ENCODE peak calls at places on chromosome 6, in seven cellular contexts. One of them, this sample, is unnamed.

GRCh38 chr6:116328528-116328903 is 42.2 kb upstream of the DSE start:
- DNase-seq in left ventricle myocardium inferior: no peak
- DNase-seq in GM13976: no peak
- DNase-seq in heart left ventricle: no peak
- DNase-seq in CD8-positive, alpha-beta memory T cell: no peak
- DNase-seq in Daoy: no peak
- DNase-seq in Peyer's patch: no peak
- DNase-seq in this sample: no peak

GRCh38 chr6:17280552-17281090 is 540 bp upstream of the RBM24 start:
- DNase-seq in left ventricle myocardium inferior: peak; percentile 75
- DNase-seq in GM13976: peak; percentile 15
- DNase-seq in heart left ventricle: peak; percentile 74
- DNase-seq in CD8-positive, alpha-beta memory T cell: no peak
- DNase-seq in Daoy: no peak
- DNase-seq in Peyer's patch: peak; percentile 47
- DNase-seq in this sample: peak; percentile 44

GRCh38 chr6:148528292-148528691 is 185.7 kb downstream of the SASH1 start:
- DNase-seq in left ventricle myocardium inferior: no peak
- DNase-seq in GM13976: no peak
- DNase-seq in heart left ventricle: no peak
- DNase-seq in CD8-positive, alpha-beta memory T cell: no peak
- DNase-seq in Daoy: no peak
- DNase-seq in Peyer's patch: no peak
- DNase-seq in this sample: peak; percentile 41

GRCh38 chr6:28563420-28564095 is 37.9 kb downstream of the GPX5 start:
- DNase-seq in left ventricle myocardium inferior: no peak
- DNase-seq in GM13976: no peak
- DNase-seq in heart left ventricle: no peak
- DNase-seq in CD8-positive, alpha-beta memory T cell: no peak
- DNase-seq in Daoy: no peak
- DNase-seq in Peyer's patch: no peak
- DNase-seq in this sample: no peak

GRCh38 chr6:15132854-15133670 is 112.8 kb upstream of the JARID2 start:
- DNase-seq in left ventricle myocardium inferior: no peak
- DNase-seq in GM13976: no peak
- DNase-seq in heart left ventricle: no peak
- DNase-seq in CD8-positive, alpha-beta memory T cell: no peak
- DNase-seq in Daoy: peak; percentile 98
- DNase-seq in Peyer's patch: peak; percentile 60
- DNase-seq in this sample: peak; percentile 91

GRCh38 chr6:32116674-32117073 is 7.5 kb upstream of the TNXB start:
- DNase-seq in left ventricle myocardium inferior: no peak
- DNase-seq in GM13976: no peak
- DNase-seq in heart left ventricle: no peak
- DNase-seq in CD8-positive, alpha-beta memory T cell: no peak
- DNase-seq in Daoy: no peak
- DNase-seq in Peyer's patch: no peak
- DNase-seq in this sample: no peak

GRCh38 chr6:32932132-32932868 is 8.5 kb downstream of the HLA-DMB start:
- DNase-seq in left ventricle myocardium inferior: no peak
- DNase-seq in GM13976: no peak
- DNase-seq in heart left ventricle: no peak
- DNase-seq in CD8-positive, alpha-beta memory T cell: no peak
- DNase-seq in Daoy: no peak
- DNase-seq in Peyer's patch: no peak
- DNase-seq in this sample: peak; percentile 21

GRCh38 chr6:135219346-135219745 is 38.2 kb downstream of the MYB start:
- DNase-seq in left ventricle myocardium inferior: no peak
- DNase-seq in GM13976: no peak
- DNase-seq in heart left ventricle: no peak
- DNase-seq in CD8-positive, alpha-beta memory T cell: no peak
- DNase-seq in Daoy: no peak
- DNase-seq in Peyer's patch: no peak
- DNase-seq in this sample: no peak

This sample was measured in fibroblast of lung.